ENCODE peak calls at places on chromosome 22, in ten cellular contexts. One of them, this sample, is unnamed.
A peak's percentile ranks its signal among the peaks of the same experiment; 100 is the strongest.

GRCh38 chr22:39984006-39984405 is 10.7 kb upstream of the FAM83F start:
- DNase-seq in NCI-H1105: no peak
- DNase-seq in AG04449: no peak
- DNase-seq in iris pigment epithelial cell: peak; percentile 84
- DNase-seq in T-helper 17 cell: no peak
- DNase-seq in fibroblast of the aortic adventitia: peak; percentile 33
- DNase-seq in stimulated activated CD8-positive, alpha-beta memory T cell treated with anti-CD3 and anti-CD28 coated beads, Interleukin-4, amount 100 ng/mL, for 1 hour: no peak
- DNase-seq in stimulated activated CD4-positive, alpha-beta T cell treated with anti-CD3 and anti-CD28 coated beads, Interleukin-15, amount 100 ng/mL, for 1 hour: no peak
- DNase-seq in activated CD8-positive, alpha-beta memory T cell treated with anti-CD3 and anti-CD28 coated beads for 48 hours: no peak
- DNase-seq in NCI-H524: no peak
- DNase-seq in this sample: no peak

GRCh38 chr22:44024288-44024908 is at the start of gene PARVB:
- DNase-seq in NCI-H1105: no peak
- DNase-seq in AG04449: no peak
- DNase-seq in iris pigment epithelial cell: peak; percentile 14
- DNase-seq in T-helper 17 cell: no peak
- DNase-seq in fibroblast of the aortic adventitia: peak; percentile 12
- DNase-seq in stimulated activated CD8-positive, alpha-beta memory T cell treated with anti-CD3 and anti-CD28 coated beads, Interleukin-4, amount 100 ng/mL, for 1 hour: no peak
- DNase-seq in stimulated activated CD4-positive, alpha-beta T cell treated with anti-CD3 and anti-CD28 coated beads, Interleukin-15, amount 100 ng/mL, for 1 hour: no peak
- DNase-seq in activated CD8-positive, alpha-beta memory T cell treated with anti-CD3 and anti-CD28 coated beads for 48 hours: no peak
- DNase-seq in NCI-H524: no peak
- DNase-seq in this sample: no peak

GRCh38 chr22:23305321-23305910 is 125.1 kb downstream of the BCR start:
- DNase-seq in NCI-H1105: no peak
- DNase-seq in AG04449: no peak
- DNase-seq in iris pigment epithelial cell: peak; percentile 57
- DNase-seq in T-helper 17 cell: no peak
- DNase-seq in fibroblast of the aortic adventitia: peak; percentile 41
- DNase-seq in stimulated activated CD8-positive, alpha-beta memory T cell treated with anti-CD3 and anti-CD28 coated beads, Interleukin-4, amount 100 ng/mL, for 1 hour: no peak
- DNase-seq in stimulated activated CD4-positive, alpha-beta T cell treated with anti-CD3 and anti-CD28 coated beads, Interleukin-15, amount 100 ng/mL, for 1 hour: no peak
- DNase-seq in activated CD8-positive, alpha-beta memory T cell treated with anti-CD3 and anti-CD28 coated beads for 48 hours: no peak
- DNase-seq in NCI-H524: no peak
- DNase-seq in this sample: peak; percentile 42

GRCh38 chr22:30277547-30278344 is 11.1 kb upstream of the OSM start:
- DNase-seq in NCI-H1105: no peak
- DNase-seq in AG04449: no peak
- DNase-seq in iris pigment epithelial cell: peak; percentile 70
- DNase-seq in T-helper 17 cell: no peak
- DNase-seq in fibroblast of the aortic adventitia: peak; percentile 94
- DNase-seq in stimulated activated CD8-positive, alpha-beta memory T cell treated with anti-CD3 and anti-CD28 coated beads, Interleukin-4, amount 100 ng/mL, for 1 hour: no peak
- DNase-seq in stimulated activated CD4-positive, alpha-beta T cell treated with anti-CD3 and anti-CD28 coated beads, Interleukin-15, amount 100 ng/mL, for 1 hour: no peak
- DNase-seq in activated CD8-positive, alpha-beta memory T cell treated with anti-CD3 and anti-CD28 coated beads for 48 hours: no peak
- DNase-seq in NCI-H524: no peak
- DNase-seq in this sample: no peak

GRCh38 chr22:49793296-49793695 is 34.4 kb downstream of the BRD1 start:
- DNase-seq in NCI-H1105: no peak
- DNase-seq in AG04449: no peak
- DNase-seq in iris pigment epithelial cell: no peak
- DNase-seq in T-helper 17 cell: no peak
- DNase-seq in fibroblast of the aortic adventitia: peak; percentile 52
- DNase-seq in stimulated activated CD8-positive, alpha-beta memory T cell treated with anti-CD3 and anti-CD28 coated beads, Interleukin-4, amount 100 ng/mL, for 1 hour: no peak
- DNase-seq in stimulated activated CD4-positive, alpha-beta T cell treated with anti-CD3 and anti-CD28 coated beads, Interleukin-15, amount 100 ng/mL, for 1 hour: no peak
- DNase-seq in activated CD8-positive, alpha-beta memory T cell treated with anti-CD3 and anti-CD28 coated beads for 48 hours: no peak
- DNase-seq in NCI-H524: no peak
- DNase-seq in this sample: no peak

GRCh38 chr22:41787331-41787730 is 13.1 kb upstream of the CCDC134 start:
- DNase-seq in NCI-H1105: no peak
- DNase-seq in AG04449: no peak
- DNase-seq in iris pigment epithelial cell: no peak
- DNase-seq in T-helper 17 cell: no peak
- DNase-seq in fibroblast of the aortic adventitia: no peak
- DNase-seq in stimulated activated CD8-positive, alpha-beta memory T cell treated with anti-CD3 and anti-CD28 coated beads, Interleukin-4, amount 100 ng/mL, for 1 hour: no peak
- DNase-seq in stimulated activated CD4-positive, alpha-beta T cell treated with anti-CD3 and anti-CD28 coated beads, Interleukin-15, amount 100 ng/mL, for 1 hour: no peak
- DNase-seq in activated CD8-positive, alpha-beta memory T cell treated with anti-CD3 and anti-CD28 coated beads for 48 hours: no peak
- DNase-seq in NCI-H524: peak; percentile 91
- DNase-seq in this sample: no peak

GRCh38 chr22:43988960-43989359 is 33.7 kb downstream of the SAMM50 start:
- DNase-seq in NCI-H1105: no peak
- DNase-seq in AG04449: no peak
- DNase-seq in iris pigment epithelial cell: no peak
- DNase-seq in T-helper 17 cell: no peak
- DNase-seq in fibroblast of the aortic adventitia: no peak
- DNase-seq in stimulated activated CD8-positive, alpha-beta memory T cell treated with anti-CD3 and anti-CD28 coated beads, Interleukin-4, amount 100 ng/mL, for 1 hour: no peak
- DNase-seq in stimulated activated CD4-positive, alpha-beta T cell treated with anti-CD3 and anti-CD28 coated beads, Interleukin-15, amount 100 ng/mL, for 1 hour: no peak
- DNase-seq in activated CD8-positive, alpha-beta memory T cell treated with anti-CD3 and anti-CD28 coated beads for 48 hours: no peak
- DNase-seq in NCI-H524: no peak
- DNase-seq in this sample: no peak

GRCh38 chr22:44752285-44753188 is at the start of gene ARHGAP8:
- DNase-seq in NCI-H1105: peak; percentile 63
- DNase-seq in AG04449: no peak
- DNase-seq in iris pigment epithelial cell: no peak
- DNase-seq in T-helper 17 cell: no peak
- DNase-seq in fibroblast of the aortic adventitia: no peak
- DNase-seq in stimulated activated CD8-positive, alpha-beta memory T cell treated with anti-CD3 and anti-CD28 coated beads, Interleukin-4, amount 100 ng/mL, for 1 hour: no peak
- DNase-seq in stimulated activated CD4-positive, alpha-beta T cell treated with anti-CD3 and anti-CD28 coated beads, Interleukin-15, amount 100 ng/mL, for 1 hour: no peak
- DNase-seq in activated CD8-positive, alpha-beta memory T cell treated with anti-CD3 and anti-CD28 coated beads for 48 hours: no peak
- DNase-seq in NCI-H524: no peak
- DNase-seq in this sample: no peak

GRCh38 chr22:39698106-39698505 is 127.6 kb downstream of the CACNA1I start:
- DNase-seq in NCI-H1105: no peak
- DNase-seq in AG04449: no peak
- DNase-seq in iris pigment epithelial cell: no peak
- DNase-seq in T-helper 17 cell: no peak
- DNase-seq in fibroblast of the aortic adventitia: no peak
- DNase-seq in stimulated activated CD8-positive, alpha-beta memory T cell treated with anti-CD3 and anti-CD28 coated beads, Interleukin-4, amount 100 ng/mL, for 1 hour: no peak
- DNase-seq in stimulated activated CD4-positive, alpha-beta T cell treated with anti-CD3 and anti-CD28 coated beads, Interleukin-15, amount 100 ng/mL, for 1 hour: no peak
- DNase-seq in activated CD8-positive, alpha-beta memory T cell treated with anti-CD3 and anti-CD28 coated beads for 48 hours: no peak
- DNase-seq in NCI-H524: peak; percentile 27
- DNase-seq in this sample: no peak

GRCh38 chr22:39414886-39415285 is 15.3 kb downstream of the TAB1 start:
- DNase-seq in NCI-H1105: no peak
- DNase-seq in AG04449: no peak
- DNase-seq in iris pigment epithelial cell: no peak
- DNase-seq in T-helper 17 cell: no peak
- DNase-seq in fibroblast of the aortic adventitia: no peak
- DNase-seq in stimulated activated CD8-positive, alpha-beta memory T cell treated with anti-CD3 and anti-CD28 coated beads, Interleukin-4, amount 100 ng/mL, for 1 hour: no peak
- DNase-seq in stimulated activated CD4-positive, alpha-beta T cell treated with anti-CD3 and anti-CD28 coated beads, Interleukin-15, amount 100 ng/mL, for 1 hour: no peak
- DNase-seq in activated CD8-positive, alpha-beta memory T cell treated with anti-CD3 and anti-CD28 coated beads for 48 hours: no peak
- DNase-seq in NCI-H524: no peak
- DNase-seq in this sample: peak; percentile 84

GRCh38 chr22:40641269-40641668 is 4.8 kb upstream of the MRTFA start:
- DNase-seq in NCI-H1105: no peak
- DNase-seq in AG04449: no peak
- DNase-seq in iris pigment epithelial cell: no peak
- DNase-seq in T-helper 17 cell: no peak
- DNase-seq in fibroblast of the aortic adventitia: no peak
- DNase-seq in stimulated activated CD8-positive, alpha-beta memory T cell treated with anti-CD3 and anti-CD28 coated beads, Interleukin-4, amount 100 ng/mL, for 1 hour: no peak
- DNase-seq in stimulated activated CD4-positive, alpha-beta T cell treated with anti-CD3 and anti-CD28 coated beads, Interleukin-15, amount 100 ng/mL, for 1 hour: no peak
- DNase-seq in activated CD8-positive, alpha-beta memory T cell treated with anti-CD3 and anti-CD28 coated beads for 48 hours: no peak
- DNase-seq in NCI-H524: no peak
- DNase-seq in this sample: no peak

GRCh38 chr22:40178417-40179409 is 988 bp downstream of the TNRC6B start:
- DNase-seq in NCI-H1105: peak; percentile 18
- DNase-seq in AG04449: no peak
- DNase-seq in iris pigment epithelial cell: peak; percentile 55
- DNase-seq in T-helper 17 cell: peak; percentile 14
- DNase-seq in fibroblast of the aortic adventitia: peak; percentile 54
- DNase-seq in stimulated activated CD8-positive, alpha-beta memory T cell treated with anti-CD3 and anti-CD28 coated beads, Interleukin-4, amount 100 ng/mL, for 1 hour: no peak
- DNase-seq in stimulated activated CD4-positive, alpha-beta T cell treated with anti-CD3 and anti-CD28 coated beads, Interleukin-15, amount 100 ng/mL, for 1 hour: no peak
- DNase-seq in activated CD8-positive, alpha-beta memory T cell treated with anti-CD3 and anti-CD28 coated beads for 48 hours: no peak
- DNase-seq in NCI-H524: peak; percentile 50
- DNase-seq in this sample: peak; percentile 73

GRCh38 chr22:39498368-39498767 is 3.7 kb upstream of the MIEF1 start:
- DNase-seq in NCI-H1105: peak; percentile 82
- DNase-seq in AG04449: no peak
- DNase-seq in iris pigment epithelial cell: no peak
- DNase-seq in T-helper 17 cell: no peak
- DNase-seq in fibroblast of the aortic adventitia: no peak
- DNase-seq in stimulated activated CD8-positive, alpha-beta memory T cell treated with anti-CD3 and anti-CD28 coated beads, Interleukin-4, amount 100 ng/mL, for 1 hour: no peak
- DNase-seq in stimulated activated CD4-positive, alpha-beta T cell treated with anti-CD3 and anti-CD28 coated beads, Interleukin-15, amount 100 ng/mL, for 1 hour: no peak
- DNase-seq in activated CD8-positive, alpha-beta memory T cell treated with anti-CD3 and anti-CD28 coated beads for 48 hours: no peak
- DNase-seq in NCI-H524: no peak
- DNase-seq in this sample: no peak

GRCh38 chr22:27213291-27213690 is 555.9 kb downstream of the MIAT start:
- DNase-seq in NCI-H1105: no peak
- DNase-seq in AG04449: no peak
- DNase-seq in iris pigment epithelial cell: peak; percentile 21
- DNase-seq in T-helper 17 cell: no peak
- DNase-seq in fibroblast of the aortic adventitia: no peak
- DNase-seq in stimulated activated CD8-positive, alpha-beta memory T cell treated with anti-CD3 and anti-CD28 coated beads, Interleukin-4, amount 100 ng/mL, for 1 hour: no peak
- DNase-seq in stimulated activated CD4-positive, alpha-beta T cell treated with anti-CD3 and anti-CD28 coated beads, Interleukin-15, amount 100 ng/mL, for 1 hour: no peak
- DNase-seq in activated CD8-positive, alpha-beta memory T cell treated with anti-CD3 and anti-CD28 coated beads for 48 hours: no peak
- DNase-seq in NCI-H524: no peak
- DNase-seq in this sample: no peak